ENCODE peak calls at places on chromosomes 6 and 20, in six cellular contexts. One of them, this sample, is unnamed.

GRCh38 chr20:1644101-1644962 is 13.2 kb downstream of the SIRPG start:
- DNase-seq in keratinocyte: no peak
- DNase-seq in spleen: no peak
- DNase-seq in ovary: no peak
- DNase-seq in brain microvascular endothelial cell: no peak
- DNase-seq in cardiac muscle cell: no peak
- DNase-seq in this sample: no peak

GRCh38 chr6:56004421-56004820 is 129.0 kb upstream of the BMP5 start:
- DNase-seq in keratinocyte: no peak
- DNase-seq in spleen: no peak
- DNase-seq in ovary: no peak
- DNase-seq in brain microvascular endothelial cell: peak
- DNase-seq in cardiac muscle cell: no peak
- DNase-seq in this sample: no peak

GRCh38 chr20:8875586-8875985 is 193.3 kb upstream of the PLCB4 start:
- DNase-seq in keratinocyte: no peak
- DNase-seq in spleen: no peak
- DNase-seq in ovary: no peak
- DNase-seq in brain microvascular endothelial cell: no peak
- DNase-seq in cardiac muscle cell: no peak
- DNase-seq in this sample: no peak

GRCh38 chr6:113857565-113858066 is 471 bp downstream of the MARCKS start:
- DNase-seq in keratinocyte: no peak
- DNase-seq in spleen: peak
- DNase-seq in ovary: peak
- DNase-seq in brain microvascular endothelial cell: no peak
- DNase-seq in cardiac muscle cell: peak
- DNase-seq in this sample: no peak

GRCh38 chr20:37337208-37337955 is 8.6 kb upstream of the SRC start:
- DNase-seq in keratinocyte: no peak
- DNase-seq in spleen: peak
- DNase-seq in ovary: no peak
- DNase-seq in brain microvascular endothelial cell: no peak
- DNase-seq in cardiac muscle cell: no peak
- DNase-seq in this sample: no peak

GRCh38 chr6:137020771-137021170 is 24.0 kb downstream of the IL20RA start:
- DNase-seq in keratinocyte: no peak
- DNase-seq in spleen: no peak
- DNase-seq in ovary: no peak
- DNase-seq in brain microvascular endothelial cell: no peak
- DNase-seq in cardiac muscle cell: no peak
- DNase-seq in this sample: no peak

GRCh38 chr20:12976720-12977633 is 31.8 kb upstream of the SPTLC3 start:
- DNase-seq in keratinocyte: no peak
- DNase-seq in spleen: no peak
- DNase-seq in ovary: no peak
- DNase-seq in brain microvascular endothelial cell: no peak
- DNase-seq in cardiac muscle cell: peak
- DNase-seq in this sample: no peak

GRCh38 chr6:69976591-69977090 is 110.3 kb downstream of the COL19A1 start:
- DNase-seq in keratinocyte: no peak
- DNase-seq in spleen: no peak
- DNase-seq in ovary: no peak
- DNase-seq in brain microvascular endothelial cell: no peak
- DNase-seq in cardiac muscle cell: no peak
- DNase-seq in this sample: no peak

GRCh38 chr20:48910360-48910781 is 11.1 kb upstream of the ARFGEF2 start:
- DNase-seq in keratinocyte: no peak
- DNase-seq in spleen: no peak
- DNase-seq in ovary: no peak
- DNase-seq in brain microvascular endothelial cell: peak
- DNase-seq in cardiac muscle cell: no peak
- DNase-seq in this sample: no peak

GRCh38 chr6:131949909-131950766 is 1.0 kb downstream of the CCN2 start:
- DNase-seq in keratinocyte: no peak
- DNase-seq in spleen: peak
- DNase-seq in ovary: peak
- DNase-seq in brain microvascular endothelial cell: peak
- DNase-seq in cardiac muscle cell: peak
- DNase-seq in this sample: peak

GRCh38 chr20:7650481-7650880 is 289.8 kb downstream of the HAO1 start:
- DNase-seq in keratinocyte: no peak
- DNase-seq in spleen: no peak
- DNase-seq in ovary: no peak
- DNase-seq in brain microvascular endothelial cell: peak
- DNase-seq in cardiac muscle cell: peak
- DNase-seq in this sample: no peak

GRCh38 chr20:37501940-37502339 is 19.1 kb upstream of the NNAT start:
- DNase-seq in keratinocyte: no peak
- DNase-seq in spleen: no peak
- DNase-seq in ovary: no peak
- DNase-seq in brain microvascular endothelial cell: no peak
- DNase-seq in cardiac muscle cell: no peak
- DNase-seq in this sample: no peak

GRCh38 chr6:45115696-45116095 is 212.4 kb upstream of the RUNX2 start:
- DNase-seq in keratinocyte: no peak
- DNase-seq in spleen: no peak
- DNase-seq in ovary: no peak
- DNase-seq in brain microvascular endothelial cell: peak
- DNase-seq in cardiac muscle cell: no peak
- DNase-seq in this sample: no peak

GRCh38 chr20:48149887-48150286 is 364.6 kb upstream of the SULF2 start:
- DNase-seq in keratinocyte: no peak
- DNase-seq in spleen: no peak
- DNase-seq in ovary: no peak
- DNase-seq in brain microvascular endothelial cell: no peak
- DNase-seq in cardiac muscle cell: no peak
- DNase-seq in this sample: no peak

GRCh38 chr6:93886416-93886815 is 467.1 kb upstream of the EPHA7 start:
- DNase-seq in keratinocyte: no peak
- DNase-seq in spleen: no peak
- DNase-seq in ovary: no peak
- DNase-seq in brain microvascular endothelial cell: peak
- DNase-seq in cardiac muscle cell: no peak
- DNase-seq in this sample: no peak

GRCh38 chr6:83126807-83127206 is 59.3 kb downstream of the DOP1A start:
- DNase-seq in keratinocyte: no peak
- DNase-seq in spleen: no peak
- DNase-seq in ovary: no peak
- DNase-seq in brain microvascular endothelial cell: no peak
- DNase-seq in cardiac muscle cell: no peak
- DNase-seq in this sample: no peak

GRCh38 chr20:43372051-43372450 is 85.6 kb upstream of the SRSF6 start:
- DNase-seq in keratinocyte: no peak
- DNase-seq in spleen: no peak
- DNase-seq in ovary: no peak
- DNase-seq in brain microvascular endothelial cell: no peak
- DNase-seq in cardiac muscle cell: no peak
- DNase-seq in this sample: no peak

GRCh38 chr6:130293800-130294199 is 71.0 kb upstream of the SAMD3 start:
- DNase-seq in keratinocyte: no peak
- DNase-seq in spleen: no peak
- DNase-seq in ovary: no peak
- DNase-seq in brain microvascular endothelial cell: peak
- DNase-seq in cardiac muscle cell: peak
- DNase-seq in this sample: peak

GRCh38 chr6:130298258-130298657 is 67.6 kb upstream of the TMEM200A start:
- DNase-seq in keratinocyte: no peak
- DNase-seq in spleen: no peak
- DNase-seq in ovary: no peak
- DNase-seq in brain microvascular endothelial cell: no peak
- DNase-seq in cardiac muscle cell: no peak
- DNase-seq in this sample: no peak

GRCh38 chr6:130296854-130297253 is 69.0 kb upstream of the TMEM200A start:
- DNase-seq in keratinocyte: no peak
- DNase-seq in spleen: no peak
- DNase-seq in ovary: no peak
- DNase-seq in brain microvascular endothelial cell: no peak
- DNase-seq in cardiac muscle cell: no peak
- DNase-seq in this sample: no peak
- TF ChIP-seq CTCF in keratinocyte: peak
- TF ChIP-seq CTCF in spleen: no peak
- TF ChIP-seq CTCF in ovary: no peak
- TF ChIP-seq CTCF in brain microvascular endothelial cell: peak
- TF ChIP-seq CTCF in cardiac muscle cell: no peak
- TF ChIP-seq CTCF in this sample: peak

DNA sequence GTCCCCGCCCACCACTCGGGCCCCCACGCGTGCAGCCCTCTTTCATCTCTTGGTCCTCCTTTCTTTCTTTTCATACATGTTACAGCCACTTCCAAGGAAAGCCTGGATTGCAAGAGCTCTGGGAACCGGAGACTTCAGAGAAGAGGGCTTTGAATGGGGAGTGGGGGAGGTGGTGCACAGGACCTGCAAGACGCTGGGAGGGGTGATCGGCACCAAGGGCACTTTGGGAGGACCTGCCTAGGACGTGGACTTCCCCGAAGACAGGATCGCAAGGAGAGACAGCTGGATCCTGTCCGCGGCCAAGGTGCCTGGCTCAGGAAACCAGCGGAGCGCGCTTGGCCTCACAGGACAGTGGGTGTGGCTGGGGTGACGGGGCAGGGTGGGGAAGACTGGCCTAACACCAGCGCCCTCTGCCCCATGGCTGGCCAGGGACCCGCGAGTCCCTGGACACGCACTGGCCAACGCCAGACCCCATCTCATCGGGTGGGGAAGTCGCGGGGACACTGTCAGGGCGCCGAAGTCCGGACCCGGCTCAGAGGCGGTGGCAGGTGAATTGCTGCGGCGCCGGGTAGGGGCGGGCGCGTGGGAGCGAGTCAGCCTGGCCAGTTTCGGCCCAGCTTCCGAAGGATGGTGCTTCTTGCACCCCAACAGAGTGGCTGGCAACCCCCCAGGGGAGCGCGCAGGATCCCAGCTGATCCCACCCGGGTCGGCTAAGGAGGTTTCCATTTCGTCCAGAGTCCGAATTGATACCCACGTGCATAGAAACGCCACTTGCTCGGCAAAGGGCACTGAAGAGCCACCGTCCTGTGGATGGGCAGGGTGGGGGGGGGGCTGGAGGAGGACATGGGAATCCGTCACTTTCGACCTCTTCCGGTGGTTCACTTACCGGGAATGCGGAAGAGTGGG is 714 bp upstream of the THBD start:
- DNase-seq in keratinocyte: no peak
- DNase-seq in spleen: peak
- DNase-seq in ovary: peak
- DNase-seq in brain microvascular endothelial cell: peak
- DNase-seq in cardiac muscle cell: peak
- DNase-seq in this sample: no peak
- H3K4me3 ChIP-seq in keratinocyte: peak
- H3K4me3 ChIP-seq in spleen: peak
- H3K4me3 ChIP-seq in ovary: peak
- H3K4me3 ChIP-seq in brain microvascular endothelial cell: peak
- H3K4me3 ChIP-seq in cardiac muscle cell: peak
- H3K4me3 ChIP-seq in this sample: no peak

GRCh38 chr6:158877716-158878115 is 58.5 kb upstream of the EZR start:
- DNase-seq in keratinocyte: no peak
- DNase-seq in spleen: no peak
- DNase-seq in ovary: no peak
- DNase-seq in brain microvascular endothelial cell: no peak
- DNase-seq in cardiac muscle cell: no peak
- DNase-seq in this sample: no peak
- TF ChIP-seq CTCF in keratinocyte: no peak
- TF ChIP-seq CTCF in spleen: no peak
- TF ChIP-seq CTCF in ovary: no peak
- TF ChIP-seq CTCF in brain microvascular endothelial cell: no peak
- TF ChIP-seq CTCF in cardiac muscle cell: no peak
- TF ChIP-seq CTCF in this sample: no peak

GRCh38 chr20:60581606-60582005 is 623.4 kb downstream of the CDH26 start:
- DNase-seq in keratinocyte: no peak
- DNase-seq in spleen: no peak
- DNase-seq in ovary: no peak
- DNase-seq in brain microvascular endothelial cell: no peak
- DNase-seq in cardiac muscle cell: no peak
- DNase-seq in this sample: no peak
- H3K4me3 ChIP-seq in keratinocyte: no peak
- H3K4me3 ChIP-seq in spleen: no peak
- H3K4me3 ChIP-seq in ovary: no peak
- H3K4me3 ChIP-seq in brain microvascular endothelial cell: no peak
- H3K4me3 ChIP-seq in cardiac muscle cell: no peak
- H3K4me3 ChIP-seq in this sample: no peak

DNA sequence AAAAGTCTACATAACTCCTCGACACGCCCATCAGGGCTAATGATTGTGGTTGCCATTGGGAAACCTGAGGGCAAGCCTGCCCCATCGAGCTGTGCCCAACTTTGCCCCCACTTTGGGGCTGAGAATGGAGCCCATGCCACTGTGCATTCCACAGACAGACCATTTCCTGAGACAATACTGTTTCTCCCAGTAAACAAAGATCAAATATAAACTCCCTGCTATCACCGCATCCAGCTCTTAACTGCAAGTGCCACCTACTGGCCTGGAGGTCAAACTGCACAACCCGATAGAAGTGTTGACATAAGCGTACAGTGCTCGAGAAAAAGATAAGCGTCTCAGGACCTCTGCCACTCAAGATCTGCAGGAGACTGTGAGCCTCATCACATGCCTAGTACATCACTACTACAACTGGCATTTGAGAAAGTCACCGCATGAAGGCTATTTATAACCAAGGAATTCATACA is 4.7 kb upstream of the DEFB126 start:
- DNase-seq in keratinocyte: no peak
- DNase-seq in spleen: no peak
- DNase-seq in ovary: no peak
- DNase-seq in brain microvascular endothelial cell: no peak
- DNase-seq in cardiac muscle cell: no peak
- DNase-seq in this sample: no peak
- TF ChIP-seq CTCF in keratinocyte: no peak
- TF ChIP-seq CTCF in spleen: no peak
- TF ChIP-seq CTCF in ovary: no peak
- TF ChIP-seq CTCF in brain microvascular endothelial cell: peak
- TF ChIP-seq CTCF in cardiac muscle cell: no peak
- TF ChIP-seq CTCF in this sample: peak

DNA sequence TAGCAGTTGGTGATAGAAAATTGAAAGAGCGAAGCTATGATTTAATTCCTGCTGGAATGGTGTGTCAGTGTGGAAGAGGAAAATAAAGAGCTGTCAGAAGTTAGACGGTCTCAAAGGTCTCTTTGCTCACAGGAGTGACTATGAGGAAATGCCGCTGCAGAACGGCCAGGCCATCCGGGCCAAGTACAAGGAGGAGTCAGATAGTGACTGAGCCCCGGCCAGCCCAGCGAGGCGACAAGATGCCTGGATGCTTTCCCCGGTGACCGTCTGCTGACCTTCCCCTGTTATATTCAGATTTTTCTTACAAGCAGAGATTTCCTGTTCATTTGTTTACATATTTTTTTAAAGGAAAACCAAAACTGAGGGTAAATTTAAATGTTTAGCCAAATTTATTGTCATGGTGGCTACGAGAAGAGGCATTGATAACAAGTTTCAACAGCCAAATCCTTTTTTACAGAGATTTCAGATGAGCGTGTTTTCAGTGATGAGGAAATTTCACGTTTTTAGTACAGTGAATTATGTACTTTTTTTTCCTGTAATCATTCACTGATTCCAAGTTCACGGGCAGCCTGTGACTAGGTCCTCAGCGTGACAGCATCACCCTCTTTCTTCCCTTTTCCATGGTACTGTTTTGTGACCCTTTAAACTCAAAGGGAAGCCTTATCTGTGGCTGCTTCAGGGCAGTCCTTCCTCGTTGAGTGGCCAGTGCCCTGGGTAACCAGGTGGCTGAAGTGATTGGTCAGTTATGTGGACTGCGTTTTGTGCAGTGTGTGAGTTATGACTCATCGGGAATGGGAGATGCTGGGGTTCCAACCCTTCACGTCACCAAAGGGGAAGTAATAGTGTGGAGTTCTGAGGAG is 12.6 kb downstream of the DYNLT1 start:
- DNase-seq in keratinocyte: no peak
- DNase-seq in spleen: no peak
- DNase-seq in ovary: peak
- DNase-seq in brain microvascular endothelial cell: peak
- DNase-seq in cardiac muscle cell: no peak
- DNase-seq in this sample: no peak
- H3K4me3 ChIP-seq in keratinocyte: no peak
- H3K4me3 ChIP-seq in spleen: no peak
- H3K4me3 ChIP-seq in ovary: no peak
- H3K4me3 ChIP-seq in brain microvascular endothelial cell: no peak
- H3K4me3 ChIP-seq in cardiac muscle cell: no peak
- H3K4me3 ChIP-seq in this sample: no peak

This sample was measured in LNCaP clone FGC.